ENCODE peak calls at places on chromosome 14, in four cellular contexts. R is CD4-positive, alpha-beta T cell; N is left ventricle myocardium inferior; K is hepatocyte. Q is an unnamed sample.

GRCh38 chr14:80629606-80630005 is 311.9 kb downstream of the CEP128 start:
- DNase-seq in R (no peak), N (no peak), K (no peak), Q (no peak)

GRCh38 chr14:20412422-20412821 is 879 bp downstream of the TEP1 start:
- DNase-seq in R (no peak), N (no peak), K (no peak), Q (no peak)

GRCh38 chr14:101616202-101616601 is 54.9 kb downstream of the DIO3 start:
- DNase-seq in R (no peak), N (no peak), K (no peak), Q (no peak)

GRCh38 chr14:28088125-28088524 is 678.5 kb upstream of the FOXG1 start:
- DNase-seq in R (no peak), N (no peak), K (no peak), Q (no peak)

GRCh38 chr14:20501346-20501745 is 4.0 kb upstream of the RNASE10 start:
- DNase-seq in R (no peak), N (no peak), K (no peak), Q (no peak)

GRCh38 chr14:88551094-88551870 is 3.5 kb downstream of the PTPN21 start:
- DNase-seq in R (peak), N (peak), K (peak), Q (peak)

GRCh38 chr14:35342160-35343010 is 50.2 kb downstream of the PSMA6 start:
- DNase-seq in R (no peak), N (peak), K (no peak), Q (no peak)

GRCh38 chr14:71592361-71592760 is 339.9 kb upstream of the RGS6 start:
- DNase-seq in R (no peak), N (no peak), K (peak), Q (no peak)

GRCh38 chr14:45705954-45706353 is 453.0 kb upstream of the MIS18BP1 start:
- DNase-seq in R (no peak), N (no peak), K (no peak), Q (no peak)

GRCh38 chr14:100522616-100523021 is 64.6 kb downstream of the BEGAIN start:
- DNase-seq in R (no peak), N (peak), K (peak), Q (peak)

GRCh38 chr14:55609681-55610080 is 29.7 kb downstream of the KTN1 start:
- DNase-seq in R (no peak), N (no peak), K (no peak), Q (no peak)

GRCh38 chr14:79749051-79749450 is 462.3 kb downstream of the DIO2 start:
- DNase-seq in R (no peak), N (no peak), K (no peak), Q (no peak)

GRCh38 chr14:54490448-54490805 is 1.6 kb upstream of the GMFB start:
- DNase-seq in R (no peak), N (no peak), K (no peak), Q (no peak)

GRCh38 chr14:66233571-66233970 is 252.6 kb upstream of the CCDC196 start:
- DNase-seq in R (no peak), N (no peak), K (no peak), Q (no peak)
- H3K27ac ChIP-seq in R (no peak), N (no peak), K (no peak), Q (no peak)

GRCh38 chr14:104925941-104926609 is 1.4 kb downstream of the PLD4 start:
- DNase-seq in R (no peak), N (no peak), K (no peak), Q (no peak)
- H3K27ac ChIP-seq in R (no peak), N (no peak), K (no peak), Q (no peak)

DNA sequence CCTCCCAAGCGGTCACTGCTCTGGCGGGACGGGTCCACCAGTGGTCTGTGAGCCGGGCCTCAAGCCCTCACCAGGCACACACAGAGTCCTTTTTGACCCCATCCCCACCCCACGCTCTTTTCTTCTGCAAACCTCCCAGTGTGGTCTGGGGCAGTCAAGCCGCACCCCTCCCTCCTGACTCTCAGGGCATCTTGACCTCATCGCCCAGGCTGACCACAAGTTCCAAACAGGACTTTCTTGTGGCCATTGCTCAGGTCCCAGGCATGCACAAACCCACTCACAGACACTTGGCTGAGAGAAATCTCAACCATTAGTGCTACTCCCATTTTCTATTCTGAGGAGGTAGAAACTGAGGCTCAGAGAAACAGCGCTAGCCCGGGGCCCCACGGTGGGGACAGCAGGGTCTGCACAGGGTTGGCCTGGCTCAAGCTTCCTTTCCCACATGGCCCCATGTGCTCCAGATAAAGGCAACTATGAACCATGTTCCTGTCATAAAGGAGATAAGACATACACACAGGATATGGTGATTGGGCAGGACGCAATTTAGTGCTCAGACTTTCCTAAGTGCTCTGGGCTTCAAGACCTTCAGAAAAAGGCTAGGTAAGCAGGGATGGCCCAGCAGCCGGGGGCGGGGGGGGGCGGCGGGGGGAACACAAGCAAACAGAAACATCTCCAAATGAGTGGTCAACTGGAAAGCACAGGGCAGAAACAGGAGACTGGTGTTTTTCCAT is 69.6 kb downstream of the ITPK1 start:
- DNase-seq in R (no peak), N (no peak), K (peak), Q (no peak)
- H3K27ac ChIP-seq in R (no peak), N (peak), K (peak), Q (peak)

GRCh38 chr14:92686411-92686762 is 62.0 kb downstream of the LGMN start:
- DNase-seq in R (no peak), N (no peak), K (no peak), Q (no peak)
- H3K27ac ChIP-seq in R (no peak), N (no peak), K (no peak), Q (no peak)